ENCODE peak calls at places on chromosomes 1 and 21, in nine cellular contexts. One of them, this sample, is unnamed.

GRCh38 chr1:16293568-16293967 is 56.6 kb upstream of the CPLANE2 start:
- DNase-seq in RPMI8226: no peak
- DNase-seq in memory B cell: no peak
- DNase-seq in A172: no peak
- DNase-seq in HTR-8/SVneo: no peak
- DNase-seq in KBM-7: peak
- DNase-seq in NCI-H1436: no peak
- DNase-seq in esophagus squamous epithelium: no peak
- DNase-seq in T-helper 2 cell treated with Interferon-gamma antibody and Interleukin-4, amounts not matched to agents 5 μg/mL and 100 μg/mL, for 36 hours: no peak
- DNase-seq in this sample: no peak

GRCh38 chr21:27290020-27290419 is 323.1 kb upstream of the ADAMTS5 start:
- DNase-seq in RPMI8226: no peak
- DNase-seq in memory B cell: no peak
- DNase-seq in HTR-8/SVneo: no peak
- DNase-seq in NCI-H1436: no peak
- DNase-seq in esophagus squamous epithelium: no peak
- DNase-seq in T-helper 2 cell treated with Interferon-gamma antibody and Interleukin-4, amounts not matched to agents 5 μg/mL and 100 μg/mL, for 36 hours: no peak
- DNase-seq in A172: no peak
- DNase-seq in KBM-7: no peak
- DNase-seq in this sample: no peak

GRCh38 chr21:19475525-19475924 is 1071.9 kb upstream of the TMPRSS15 start:
- DNase-seq in memory B cell: no peak
- DNase-seq in NCI-H1436: no peak
- DNase-seq in esophagus squamous epithelium: no peak
- DNase-seq in RPMI8226: no peak
- DNase-seq in A172: no peak
- DNase-seq in KBM-7: no peak
- DNase-seq in T-helper 2 cell treated with Interferon-gamma antibody and Interleukin-4, amounts not matched to agents 5 μg/mL and 100 μg/mL, for 36 hours: no peak
- DNase-seq in HTR-8/SVneo: peak
- DNase-seq in this sample: no peak

GRCh38 chr1:241828576-241828975 is 19.4 kb upstream of the EXO1 start:
- DNase-seq in KBM-7: no peak
- DNase-seq in NCI-H1436: no peak
- DNase-seq in RPMI8226: no peak
- DNase-seq in memory B cell: no peak
- DNase-seq in esophagus squamous epithelium: no peak
- DNase-seq in HTR-8/SVneo: no peak
- DNase-seq in A172: peak
- DNase-seq in T-helper 2 cell treated with Interferon-gamma antibody and Interleukin-4, amounts not matched to agents 5 μg/mL and 100 μg/mL, for 36 hours: no peak
- DNase-seq in this sample: no peak

GRCh38 chr1:181392613-181393170 is 90.6 kb upstream of the CACNA1E start:
- DNase-seq in A172: no peak
- DNase-seq in NCI-H1436: no peak
- DNase-seq in KBM-7: no peak
- DNase-seq in HTR-8/SVneo: no peak
- DNase-seq in esophagus squamous epithelium: no peak
- DNase-seq in RPMI8226: no peak
- DNase-seq in T-helper 2 cell treated with Interferon-gamma antibody and Interleukin-4, amounts not matched to agents 5 μg/mL and 100 μg/mL, for 36 hours: no peak
- DNase-seq in memory B cell: no peak
- DNase-seq in this sample: no peak

GRCh38 chr1:58887059-58887458 is 103.2 kb upstream of the JUN start:
- DNase-seq in T-helper 2 cell treated with Interferon-gamma antibody and Interleukin-4, amounts not matched to agents 5 μg/mL and 100 μg/mL, for 36 hours: no peak
- DNase-seq in KBM-7: no peak
- DNase-seq in memory B cell: no peak
- DNase-seq in HTR-8/SVneo: no peak
- DNase-seq in NCI-H1436: no peak
- DNase-seq in RPMI8226: no peak
- DNase-seq in esophagus squamous epithelium: no peak
- DNase-seq in A172: no peak
- DNase-seq in this sample: no peak

GRCh38 chr1:162310337-162310736 is 66.3 kb downstream of the SPATA46 start:
- DNase-seq in RPMI8226: no peak
- DNase-seq in esophagus squamous epithelium: no peak
- DNase-seq in NCI-H1436: no peak
- DNase-seq in T-helper 2 cell treated with Interferon-gamma antibody and Interleukin-4, amounts not matched to agents 5 μg/mL and 100 μg/mL, for 36 hours: no peak
- DNase-seq in HTR-8/SVneo: no peak
- DNase-seq in A172: no peak
- DNase-seq in memory B cell: no peak
- DNase-seq in KBM-7: no peak
- DNase-seq in this sample: no peak

GRCh38 chr1:153490272-153491051 is 30.0 kb upstream of the S100A7 start:
- DNase-seq in memory B cell: no peak
- DNase-seq in HTR-8/SVneo: peak
- DNase-seq in A172: peak
- DNase-seq in NCI-H1436: peak
- DNase-seq in T-helper 2 cell treated with Interferon-gamma antibody and Interleukin-4, amounts not matched to agents 5 μg/mL and 100 μg/mL, for 36 hours: no peak
- DNase-seq in RPMI8226: no peak
- DNase-seq in KBM-7: no peak
- DNase-seq in esophagus squamous epithelium: peak
- DNase-seq in this sample: no peak

GRCh38 chr1:90335566-90335965 is 340.7 kb downstream of the ZNF326 start:
- DNase-seq in HTR-8/SVneo: no peak
- DNase-seq in A172: no peak
- DNase-seq in RPMI8226: no peak
- DNase-seq in NCI-H1436: no peak
- DNase-seq in KBM-7: no peak
- DNase-seq in esophagus squamous epithelium: no peak
- DNase-seq in T-helper 2 cell treated with Interferon-gamma antibody and Interleukin-4, amounts not matched to agents 5 μg/mL and 100 μg/mL, for 36 hours: no peak
- DNase-seq in memory B cell: no peak
- DNase-seq in this sample: no peak

GRCh38 chr1:179177182-179177581 is 52.3 kb downstream of the ABL2 start:
- DNase-seq in NCI-H1436: no peak
- DNase-seq in KBM-7: no peak
- DNase-seq in A172: peak
- DNase-seq in HTR-8/SVneo: no peak
- DNase-seq in T-helper 2 cell treated with Interferon-gamma antibody and Interleukin-4, amounts not matched to agents 5 μg/mL and 100 μg/mL, for 36 hours: no peak
- DNase-seq in esophagus squamous epithelium: no peak
- DNase-seq in memory B cell: no peak
- DNase-seq in RPMI8226: no peak
- DNase-seq in this sample: no peak

GRCh38 chr1:85277027-85277625 is 694 bp upstream of the BCL10 start:
- DNase-seq in RPMI8226: no peak
- DNase-seq in esophagus squamous epithelium: no peak
- DNase-seq in NCI-H1436: no peak
- DNase-seq in KBM-7: no peak
- DNase-seq in T-helper 2 cell treated with Interferon-gamma antibody and Interleukin-4, amounts not matched to agents 5 μg/mL and 100 μg/mL, for 36 hours: no peak
- DNase-seq in HTR-8/SVneo: no peak
- DNase-seq in memory B cell: no peak
- DNase-seq in A172: no peak
- DNase-seq in this sample: no peak

GRCh38 chr1:47646676-47647075 is 208.8 kb downstream of the FOXD2 start:
- DNase-seq in RPMI8226: no peak
- DNase-seq in memory B cell: no peak
- DNase-seq in NCI-H1436: no peak
- DNase-seq in KBM-7: no peak
- DNase-seq in A172: no peak
- DNase-seq in T-helper 2 cell treated with Interferon-gamma antibody and Interleukin-4, amounts not matched to agents 5 μg/mL and 100 μg/mL, for 36 hours: no peak
- DNase-seq in HTR-8/SVneo: no peak
- DNase-seq in esophagus squamous epithelium: no peak
- DNase-seq in this sample: no peak

GRCh38 chr1:179166663-179167417 is 62.6 kb downstream of the ABL2 start:
- DNase-seq in NCI-H1436: no peak
- DNase-seq in esophagus squamous epithelium: no peak
- DNase-seq in memory B cell: no peak
- DNase-seq in A172: no peak
- DNase-seq in KBM-7: no peak
- DNase-seq in HTR-8/SVneo: no peak
- DNase-seq in T-helper 2 cell treated with Interferon-gamma antibody and Interleukin-4, amounts not matched to agents 5 μg/mL and 100 μg/mL, for 36 hours: no peak
- DNase-seq in RPMI8226: no peak
- DNase-seq in this sample: peak

GRCh38 chr21:46112731-46113215 is 14.9 kb downstream of the COL6A2 start:
- DNase-seq in esophagus squamous epithelium: no peak
- DNase-seq in NCI-H1436: no peak
- DNase-seq in HTR-8/SVneo: no peak
- DNase-seq in T-helper 2 cell treated with Interferon-gamma antibody and Interleukin-4, amounts not matched to agents 5 μg/mL and 100 μg/mL, for 36 hours: no peak
- DNase-seq in memory B cell: no peak
- DNase-seq in A172: no peak
- DNase-seq in RPMI8226: no peak
- DNase-seq in KBM-7: no peak
- DNase-seq in this sample: no peak

This sample was measured in Karpas-422.